ENCODE peak calls at places on chromosomes 4 and X, in five cellular contexts. One of them, this sample, is unnamed.

GRCh38 chrX:31223817-31224216 is 152.0 kb upstream of the FTHL17 start:
- DNase-seq in GM23248: peak; percentile 80
- DNase-seq in fibroblast of mammary gland: peak; percentile 59
- DNase-seq in NT2/D1: no peak
- DNase-seq in hepatocyte: no peak
- DNase-seq in this sample: no peak

GRCh38 chrX:132258509-132258908 is 39.3 kb upstream of the RAP2C start:
- DNase-seq in NT2/D1: no peak
- DNase-seq in GM23248: no peak
- DNase-seq in fibroblast of mammary gland: no peak
- DNase-seq in hepatocyte: no peak
- DNase-seq in this sample: no peak

GRCh38 chr4:101169044-101170014 is 178.0 kb downstream of the PPP3CA start:
- DNase-seq in hepatocyte: peak; percentile 82
- DNase-seq in GM23248: peak; percentile 70
- DNase-seq in NT2/D1: peak; percentile 44
- DNase-seq in fibroblast of mammary gland: peak; percentile 81
- DNase-seq in this sample: peak; percentile 41

GRCh38 chr4:157014621-157015591 is 43.3 kb upstream of the PDGFC start:
- DNase-seq in NT2/D1: no peak
- DNase-seq in GM23248: peak; percentile 86
- DNase-seq in hepatocyte: peak; percentile 7
- DNase-seq in fibroblast of mammary gland: peak; percentile 93
- DNase-seq in this sample: no peak

GRCh38 chr4:32268949-32269348 is 1548.8 kb downstream of the PCDH7 start:
- DNase-seq in fibroblast of mammary gland: no peak
- DNase-seq in NT2/D1: no peak
- DNase-seq in hepatocyte: no peak
- DNase-seq in GM23248: no peak
- DNase-seq in this sample: no peak

GRCh38 chr4:153555730-153556440 is 89.7 kb downstream of the TMEM131L start:
- DNase-seq in fibroblast of mammary gland: peak; percentile 78
- DNase-seq in hepatocyte: peak; percentile 73
- DNase-seq in GM23248: peak; percentile 25
- DNase-seq in NT2/D1: no peak
- DNase-seq in this sample: no peak

GRCh38 chr4:88054909-88055308 is 47.5 kb downstream of the PKD2 start:
- DNase-seq in fibroblast of mammary gland: peak; percentile 57
- DNase-seq in NT2/D1: peak; percentile 13
- DNase-seq in hepatocyte: peak; percentile 69
- DNase-seq in GM23248: peak; percentile 54
- DNase-seq in this sample: peak; percentile 16

GRCh38 chrX:131778269-131779218 is 234.7 kb downstream of the OR13H1 start:
- DNase-seq in fibroblast of mammary gland: peak; percentile 80
- DNase-seq in GM23248: no peak
- DNase-seq in hepatocyte: no peak
- DNase-seq in NT2/D1: no peak
- DNase-seq in this sample: no peak

GRCh38 chrX:40581333-40581910 is 652 bp downstream of the ATP6AP2 start:
- DNase-seq in GM23248: peak; percentile 57
- DNase-seq in fibroblast of mammary gland: peak; percentile 50
- DNase-seq in NT2/D1: no peak
- DNase-seq in hepatocyte: no peak
- DNase-seq in this sample: peak; percentile 6

GRCh38 chr4:61204353-61204752 is 4.2 kb downstream of the ADGRL3 start:
- DNase-seq in GM23248: no peak
- DNase-seq in fibroblast of mammary gland: no peak
- DNase-seq in hepatocyte: peak; percentile 13
- DNase-seq in NT2/D1: no peak
- DNase-seq in this sample: no peak

GRCh38 chrX:13747836-13748235 is 13.3 kb downstream of the OFD1 start:
- DNase-seq in hepatocyte: peak; percentile 44
- DNase-seq in NT2/D1: no peak
- DNase-seq in fibroblast of mammary gland: peak; percentile 81
- DNase-seq in GM23248: peak; percentile 70
- DNase-seq in this sample: no peak

GRCh38 chr4:97670703-97671269 is 472.5 kb downstream of the STPG2 start:
- DNase-seq in GM23248: no peak
- DNase-seq in NT2/D1: no peak
- DNase-seq in hepatocyte: no peak
- DNase-seq in fibroblast of mammary gland: no peak
- DNase-seq in this sample: no peak

GRCh38 chr4:143658336-143658735 is 42.1 kb downstream of the FREM3 start:
- DNase-seq in fibroblast of mammary gland: no peak
- DNase-seq in NT2/D1: no peak
- DNase-seq in GM23248: no peak
- DNase-seq in hepatocyte: no peak
- DNase-seq in this sample: no peak

GRCh38 chr4:5051210-5051691 is at the start of gene STK32B:
- DNase-seq in NT2/D1: peak; percentile 62
- DNase-seq in GM23248: peak; percentile 86
- DNase-seq in hepatocyte: peak; percentile 76
- DNase-seq in fibroblast of mammary gland: peak; percentile 64
- DNase-seq in this sample: no peak

GRCh38 chrX:122739770-122740169 is 444.3 kb upstream of the GRIA3 start:
- DNase-seq in NT2/D1: no peak
- DNase-seq in fibroblast of mammary gland: no peak
- DNase-seq in GM23248: peak; percentile 20
- DNase-seq in hepatocyte: peak; percentile 8
- DNase-seq in this sample: no peak

GRCh38 chrX:133794151-133794550 is 191.2 kb downstream of the GPC3 start:
- DNase-seq in fibroblast of mammary gland: no peak
- DNase-seq in GM23248: no peak
- DNase-seq in NT2/D1: no peak
- DNase-seq in hepatocyte: peak; percentile 16
- DNase-seq in this sample: no peak

GRCh38 chr4:185235480-185236154 is 26.2 kb downstream of the SNX25 start:
- DNase-seq in hepatocyte: peak; percentile 80
- DNase-seq in GM23248: no peak
- DNase-seq in fibroblast of mammary gland: peak; percentile 41
- DNase-seq in NT2/D1: no peak
- DNase-seq in this sample: no peak

GRCh38 chrX:65516756-65517155 is 17.8 kb downstream of the LAS1L start:
- DNase-seq in GM23248: no peak
- DNase-seq in NT2/D1: no peak
- DNase-seq in hepatocyte: no peak
- DNase-seq in fibroblast of mammary gland: no peak
- DNase-seq in this sample: no peak

GRCh38 chr4:111630705-111631104 is 514.5 kb upstream of the FAM241A start:
- DNase-seq in hepatocyte: peak; percentile 48
- DNase-seq in NT2/D1: no peak
- DNase-seq in fibroblast of mammary gland: peak; percentile 54
- DNase-seq in GM23248: peak; percentile 72
- DNase-seq in this sample: no peak
- H3K4me3 ChIP-seq in hepatocyte: no peak overlapping the region
- H3K4me3 ChIP-seq in NT2/D1: no peak overlapping the region
- H3K4me3 ChIP-seq in fibroblast of mammary gland: no peak overlapping the region
- H3K4me3 ChIP-seq in GM23248: no peak overlapping the region
- H3K4me3 ChIP-seq in this sample: no peak overlapping the region

DNA sequence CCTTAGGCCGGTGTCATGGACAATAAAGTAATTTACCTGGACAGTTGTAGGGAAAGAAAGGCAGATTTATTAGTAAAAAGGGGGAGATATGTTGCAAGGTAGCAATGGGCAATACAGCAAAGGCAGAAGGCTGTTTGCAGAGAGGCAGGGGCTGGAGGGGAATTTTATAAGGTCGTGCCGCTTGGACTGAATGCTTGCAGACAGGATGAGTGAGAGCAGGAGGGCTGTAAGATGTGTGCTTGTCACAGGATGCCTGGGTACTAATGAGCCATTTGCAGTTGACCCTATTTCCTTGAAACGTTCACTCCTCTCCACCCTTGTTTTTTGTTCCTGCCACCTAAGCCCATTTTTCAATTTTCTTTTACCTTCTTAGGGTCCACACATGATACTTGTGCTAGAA is 214.7 kb downstream of the TRAM1L1 start:
- DNase-seq in fibroblast of mammary gland: no peak
- DNase-seq in GM23248: no peak
- DNase-seq in hepatocyte: no peak
- DNase-seq in NT2/D1: no peak
- DNase-seq in this sample: no peak
- H3K4me3 ChIP-seq in fibroblast of mammary gland: no peak overlapping the region
- H3K4me3 ChIP-seq in GM23248: no peak overlapping the region
- H3K4me3 ChIP-seq in hepatocyte: no peak overlapping the region
- H3K4me3 ChIP-seq in NT2/D1: no peak overlapping the region
- H3K4me3 ChIP-seq in this sample: no peak overlapping the region

DNA sequence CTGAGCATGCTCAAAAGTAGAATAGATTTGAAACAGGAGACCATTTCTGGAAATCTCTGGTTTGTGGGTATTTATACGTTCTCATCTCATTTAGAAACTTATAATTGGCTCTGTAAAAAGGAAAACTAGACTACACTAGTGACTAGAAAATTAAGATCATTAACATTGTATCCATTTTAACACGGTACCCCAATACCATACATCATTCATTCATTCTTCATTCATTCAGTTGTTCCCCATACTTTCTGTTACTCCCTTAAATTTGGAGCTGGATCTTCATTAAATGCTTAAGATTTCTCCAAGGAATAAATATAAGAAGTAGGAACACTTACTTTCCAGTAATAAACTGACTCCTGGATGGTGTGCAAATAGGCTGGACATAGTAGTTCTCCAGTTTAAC is 1.3 kb downstream of the ARSJ start:
- DNase-seq in GM23248: no peak
- DNase-seq in hepatocyte: no peak
- DNase-seq in NT2/D1: no peak
- DNase-seq in fibroblast of mammary gland: no peak
- DNase-seq in this sample: no peak
- H3K4me3 ChIP-seq in GM23248: peak overlapping the region; percentile 89
- H3K4me3 ChIP-seq in hepatocyte: peak overlapping the region; percentile 84
- H3K4me3 ChIP-seq in NT2/D1: peak overlapping the region; percentile 78
- H3K4me3 ChIP-seq in fibroblast of mammary gland: peak overlapping the region; percentile 94
- H3K4me3 ChIP-seq in this sample: no peak overlapping the region

GRCh38 chrX:68098431-68098830 is 334.9 kb downstream of the OPHN1 start:
- DNase-seq in GM23248: no peak
- DNase-seq in NT2/D1: no peak
- DNase-seq in fibroblast of mammary gland: no peak
- DNase-seq in hepatocyte: no peak
- DNase-seq in this sample: no peak
- H3K4me3 ChIP-seq in GM23248: no peak overlapping the region
- H3K4me3 ChIP-seq in NT2/D1: no peak overlapping the region
- H3K4me3 ChIP-seq in fibroblast of mammary gland: no peak overlapping the region
- H3K4me3 ChIP-seq in hepatocyte: no peak overlapping the region
- H3K4me3 ChIP-seq in this sample: no peak overlapping the region

GRCh38 chr4:38687571-38688011 is 23.6 kb downstream of the KLF3 start:
- DNase-seq in GM23248: peak; percentile 56
- DNase-seq in NT2/D1: no peak
- DNase-seq in fibroblast of mammary gland: peak; percentile 52
- DNase-seq in hepatocyte: no peak
- DNase-seq in this sample: no peak
- H3K4me3 ChIP-seq in GM23248: no peak overlapping the region
- H3K4me3 ChIP-seq in NT2/D1: no peak overlapping the region
- H3K4me3 ChIP-seq in fibroblast of mammary gland: no peak overlapping the region
- H3K4me3 ChIP-seq in hepatocyte: no peak overlapping the region
- H3K4me3 ChIP-seq in this sample: no peak overlapping the region

GRCh38 chr4:112515278-112516075 is 503 bp downstream of the NEUROG2 start:
- DNase-seq in NT2/D1: no peak
- DNase-seq in hepatocyte: peak; percentile 46
- DNase-seq in GM23248: peak; percentile 62
- DNase-seq in fibroblast of mammary gland: peak; percentile 28
- DNase-seq in this sample: peak; percentile 11

GRCh38 chr4:112516401-112517066 is 554 bp upstream of the NEUROG2 start:
- DNase-seq in NT2/D1: no peak
- DNase-seq in hepatocyte: no peak
- DNase-seq in GM23248: no peak
- DNase-seq in fibroblast of mammary gland: no peak
- DNase-seq in this sample: no peak

GRCh38 chr4:112514449-112515277 is 1.3 kb downstream of the NEUROG2 start:
- DNase-seq in hepatocyte: peak; percentile 28
- DNase-seq in GM23248: no peak
- DNase-seq in NT2/D1: no peak
- DNase-seq in fibroblast of mammary gland: peak; percentile 13
- DNase-seq in this sample: no peak

GRCh38 chr4:112516076-112516385 is at the start of gene NEUROG2:
- DNase-seq in fibroblast of mammary gland: no peak
- DNase-seq in hepatocyte: no peak
- DNase-seq in NT2/D1: no peak
- DNase-seq in GM23248: no peak
- DNase-seq in this sample: no peak

DNA sequence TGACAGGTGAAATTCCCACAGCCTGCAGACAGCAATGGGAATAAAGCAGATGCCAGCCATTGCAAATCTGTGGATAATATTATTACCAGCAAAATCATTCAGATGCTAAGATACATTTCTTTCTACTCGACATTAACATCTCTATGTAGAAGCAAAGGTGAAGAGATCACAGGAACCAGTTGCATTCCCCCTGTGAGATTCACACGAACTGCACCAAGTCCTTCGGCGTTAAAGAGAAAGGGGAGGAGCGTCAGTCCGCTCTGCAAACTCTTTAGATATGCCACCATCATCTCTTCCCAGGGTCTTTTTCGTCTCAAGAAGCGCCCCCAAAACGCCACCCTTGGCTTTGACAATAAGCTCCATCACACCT is 1.9 kb downstream of the NEUROG2 start:
- DNase-seq in hepatocyte: no peak
- DNase-seq in fibroblast of mammary gland: no peak
- DNase-seq in GM23248: no peak
- DNase-seq in NT2/D1: no peak
- DNase-seq in this sample: no peak
- H3K4me3 ChIP-seq in hepatocyte: no peak overlapping the region
- H3K4me3 ChIP-seq in fibroblast of mammary gland: no peak overlapping the region
- H3K4me3 ChIP-seq in GM23248: no peak overlapping the region
- H3K4me3 ChIP-seq in NT2/D1: no peak overlapping the region
- H3K4me3 ChIP-seq in this sample: no peak overlapping the region